ENCODE peak calls at places on chromosomes 11 and 22, in four cellular contexts. J is AG04449, H is H9, M is PC-3. V is an unnamed sample.

GRCh38 chr11:46845440-46845739 is 690 bp downstream of the CKAP5 start:
- DNase-seq in J (no peak), H (no peak), M (no peak), V (no peak)

GRCh38 chr11:17513853-17514252 is 30.4 kb downstream of the USH1C start:
- DNase-seq in J (no peak), H (no peak), M (no peak), V (no peak)

GRCh38 chr11:17774232-17775034 is 39.9 kb downstream of the KCNC1 start:
- DNase-seq in J (no peak), H (no peak), M (no peak), V (no peak)

GRCh38 chr11:112795142-112795815 is 165.9 kb upstream of the NCAM1 start:
- DNase-seq in J (no peak), H (peak), M (peak), V (no peak)

GRCh38 chr22:46250035-46250782 is at the start of gene CDPF1:
- DNase-seq in J (peak), H (peak), M (peak), V (peak)

GRCh38 chr11:29061452-29061851 is 953.3 kb downstream of the METTL15 start:
- DNase-seq in J (no peak), H (no peak), M (no peak), V (no peak)

GRCh38 chr22:49713003-49713402 is 114.7 kb downstream of the BRD1 start:
- DNase-seq in J (no peak), H (no peak), M (no peak), V (no peak)

GRCh38 chr11:131815631-131816030 is 445.2 kb downstream of the NTM start:
- DNase-seq in J (no peak), H (no peak), M (no peak), V (no peak)

GRCh38 chr22:19109198-19110063 is 12.8 kb downstream of the DGCR2 start:
- DNase-seq in J (peak), H (no peak), M (no peak), V (no peak)

GRCh38 chr11:119365071-119365591 is 16.4 kb downstream of the USP2 start:
- DNase-seq in J (no peak), H (no peak), M (no peak), V (no peak)

GRCh38 chr11:20097319-20098221 is 62.7 kb downstream of the DBX1 start:
- DNase-seq in J (peak), H (no peak), M (peak), V (no peak)

GRCh38 chr11:20090654-20091374 is 69.5 kb downstream of the DBX1 start:
- DNase-seq in J (no peak), H (no peak), M (no peak), V (no peak)

GRCh38 chr11:20095189-20095588 is 65.1 kb downstream of the DBX1 start:
- DNase-seq in J (no peak), H (no peak), M (no peak), V (no peak)

GRCh38 chr11:20089796-20090653 is 70.2 kb downstream of the DBX1 start:
- DNase-seq in J (no peak), H (no peak), M (no peak), V (no peak)

GRCh38 chr11:20093775-20094174 is 66.5 kb downstream of the DBX1 start:
- DNase-seq in J (no peak), H (no peak), M (no peak), V (no peak)
- TF ChIP-seq CTCF in J (no peak), H (no peak), M (no peak), V (no peak)

GRCh38 chr22:21098099-21098671 is 52.4 kb downstream of the LRRC74B start:
- DNase-seq in J (no peak), H (peak), M (no peak), V (no peak)
- TF ChIP-seq CTCF in J (no peak), H (peak), M (peak), V (no peak)

DNA sequence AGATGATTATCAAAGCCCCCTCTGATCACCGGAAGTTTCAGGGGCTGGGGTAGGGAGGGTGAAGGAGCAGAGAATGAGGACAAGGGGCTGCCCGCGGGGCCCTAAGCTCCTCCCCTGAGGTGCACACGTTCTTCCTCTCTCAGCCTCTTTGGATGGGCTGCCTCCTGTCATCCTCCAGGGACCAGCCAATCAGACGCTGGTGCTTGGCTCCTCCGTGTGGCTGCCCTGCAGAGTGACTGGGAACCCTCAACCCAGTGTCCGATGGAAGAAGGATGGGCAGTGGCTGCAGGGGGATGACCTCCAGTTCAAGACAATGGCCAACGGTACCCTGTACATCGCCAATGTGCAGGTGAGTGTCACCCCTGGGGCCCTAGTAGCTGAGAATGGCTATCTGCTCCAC is 7.5 kb downstream of the ROBO3 start:
- DNase-seq in J (no peak), H (peak), M (no peak), V (peak)
- TF ChIP-seq CTCF in J (no peak), H (no peak), M (no peak), V (no peak)

GRCh38 chr11:111528557-111528956 is 12.0 kb upstream of the LAYN start:
- DNase-seq in J (no peak), H (no peak), M (peak), V (no peak)
- TF ChIP-seq CTCF in J (no peak), H (peak), M (peak), V (peak)

GRCh38 chr11:31397239-31397834 is 27.7 kb downstream of the DNAJC24 start:
- DNase-seq in J (no peak), H (no peak), M (peak), V (no peak)
- TF ChIP-seq CTCF in J (peak), H (peak), M (peak), V (peak)

GRCh38 chr11:67410984-67411784 is 4.3 kb upstream of the CARNS1 start:
- DNase-seq in J (no peak), H (no peak), M (no peak), V (no peak)
- TF ChIP-seq CTCF in J (no peak), H (no peak), M (no peak), V (no peak)

GRCh38 chr11:32332990-32333334 is 102.4 kb downstream of the WT1 start:
- DNase-seq in J (no peak), H (no peak), M (no peak), V (no peak)

GRCh38 chr11:32331098-32331497 is 104.2 kb downstream of the WT1 start:
- DNase-seq in J (no peak), H (no peak), M (no peak), V (no peak)

GRCh38 chr11:32334822-32335221 is 100.5 kb downstream of the WT1 start:
- DNase-seq in J (no peak), H (peak), M (peak), V (no peak)

GRCh38 chr11:32331792-32332191 is 103.5 kb downstream of the WT1 start:
- DNase-seq in J (no peak), H (no peak), M (no peak), V (no peak)

GRCh38 chr11:32333335-32333991 is 101.9 kb downstream of the WT1 start:
- DNase-seq in J (no peak), H (peak), M (peak), V (no peak)
- TF ChIP-seq CTCF in J (peak), H (peak), M (peak), V (peak)

DNA sequence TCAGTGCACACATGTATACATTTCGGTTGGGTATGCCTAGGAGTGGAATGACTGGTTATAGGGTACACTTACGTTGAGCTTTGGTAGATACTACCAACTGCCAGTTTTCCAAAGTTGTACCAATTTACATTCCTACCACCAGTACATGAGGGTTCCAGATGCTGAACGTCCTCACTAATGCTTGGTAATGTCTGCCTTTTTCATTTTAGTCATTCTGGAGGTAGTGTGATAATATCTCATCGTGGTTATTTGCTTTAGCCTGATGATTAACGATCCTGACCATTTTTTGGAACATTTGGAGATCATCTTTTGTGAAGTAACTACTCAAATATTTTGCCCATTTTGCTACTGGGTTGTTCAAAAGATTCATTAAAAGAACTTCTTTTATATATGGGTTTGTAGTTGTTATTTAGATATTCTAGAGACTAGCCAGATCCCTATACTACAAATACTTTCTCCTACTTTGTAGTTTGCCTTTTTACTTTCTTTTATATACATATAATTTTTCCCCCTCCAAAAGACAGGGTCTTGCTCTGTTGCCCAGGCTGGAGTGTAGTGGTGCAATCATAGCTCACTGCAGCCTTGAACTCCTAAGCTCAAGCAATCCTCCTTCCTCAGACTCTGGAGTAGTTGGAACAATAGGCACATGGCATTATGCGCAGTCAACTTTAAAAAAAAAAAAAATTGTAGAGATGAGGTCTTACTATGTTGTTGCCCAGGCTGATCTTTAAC is 62.1 kb downstream of the RBFOX2 start:
- DNase-seq in J (no peak), H (no peak), M (peak), V (no peak)
- TF ChIP-seq CTCF in J (peak), H (no peak), M (no peak), V (no peak)

GRCh38 chr22:32534252-32535215 is 59.9 kb downstream of the FBXO7 start:
- DNase-seq in J (no peak), H (no peak), M (no peak), V (no peak)

GRCh38 chr22:32531228-32531627 is 56.6 kb downstream of the FBXO7 start:
- DNase-seq in J (no peak), H (no peak), M (no peak), V (no peak)

GRCh38 chr22:32532819-32533128 is 58.2 kb downstream of the FBXO7 start:
- DNase-seq in J (no peak), H (no peak), M (no peak), V (no peak)

GRCh38 chr22:32533265-32534068 is 58.9 kb downstream of the FBXO7 start:
- DNase-seq in J (no peak), H (no peak), M (no peak), V (no peak)

GRCh38 chr22:32531955-32532818 is 57.6 kb downstream of the FBXO7 start:
- DNase-seq in J (peak), H (peak), M (no peak), V (peak)
- TF ChIP-seq CTCF in J (no peak), H (no peak), M (no peak), V (no peak)

GRCh38 chr11:44627911-44628729 is 62.7 kb downstream of the CD82 start:
- DNase-seq in J (no peak), H (peak), M (no peak), V (peak)
- TF ChIP-seq CTCF in J (no peak), H (no peak), M (no peak), V (no peak)

V was measured in osteocyte.